ENCODE peak calls at places on chromosomes 1 and 21, in five cellular contexts. I, J, G, P and Z are unnamed samples.

GRCh38 chr1:201982923-201983805 is 716 bp downstream of the RNPEP start:
- DNase-seq in G (peak), J (peak), P (peak), I (peak), Z (peak)

GRCh38 chr21:17925000-17925610 is 105.9 kb upstream of the C21orf91 start:
- DNase-seq in I (peak), P (peak), G (no peak), J (no peak), Z (peak)

GRCh38 chr1:178937770-178938169 is 66.9 kb upstream of the ANGPTL1 start:
- DNase-seq in I (no peak), J (peak), P (no peak), G (no peak), Z (no peak)

GRCh38 chr1:156926175-156926574 is 5.7 kb downstream of the LRRC71 start:
- DNase-seq in J (no peak), P (peak), G (peak), I (peak), Z (no peak)

GRCh38 chr1:202159534-202160371 is 649 bp downstream of the PTPN7 start:
- DNase-seq in G (no peak), J (no peak), I (no peak), P (no peak), Z (peak)

GRCh38 chr1:152870831-152871730 is 7.0 kb upstream of the SMCP start:
- DNase-seq in G (no peak), J (no peak), I (peak), P (no peak), Z (peak)

GRCh38 chr1:236066828-236067386 is 2.0 kb upstream of the NID1 start:
- DNase-seq in J (no peak), I (no peak), P (peak), G (peak), Z (peak)

GRCh38 chr1:108560430-108561144 is 687 bp downstream of the EEIG2 start:
- DNase-seq in P (peak), J (peak), I (peak), G (peak), Z (peak)

GRCh38 chr1:232223309-232223708 is 406.6 kb downstream of the SIPA1L2 start:
- DNase-seq in G (no peak), J (no peak), I (no peak), P (no peak), Z (no peak)

GRCh38 chr1:25683731-25684130 is 67.1 kb downstream of the MAN1C1 start:
- DNase-seq in J (no peak), P (no peak), G (no peak), I (no peak), Z (no peak)

GRCh38 chr1:66350001-66350547 is 183.9 kb upstream of the SGIP1 start:
- DNase-seq in I (peak), J (no peak), P (peak), G (peak), Z (peak)

GRCh38 chr1:163650624-163651023 is 328.9 kb downstream of the NUF2 start:
- DNase-seq in G (no peak), I (no peak), P (no peak), J (no peak), Z (no peak)

GRCh38 chr1:204703826-204704612 is 18.5 kb upstream of the LRRN2 start:
- DNase-seq in J (no peak), P (no peak), I (no peak), G (no peak), Z (no peak)

DNA sequence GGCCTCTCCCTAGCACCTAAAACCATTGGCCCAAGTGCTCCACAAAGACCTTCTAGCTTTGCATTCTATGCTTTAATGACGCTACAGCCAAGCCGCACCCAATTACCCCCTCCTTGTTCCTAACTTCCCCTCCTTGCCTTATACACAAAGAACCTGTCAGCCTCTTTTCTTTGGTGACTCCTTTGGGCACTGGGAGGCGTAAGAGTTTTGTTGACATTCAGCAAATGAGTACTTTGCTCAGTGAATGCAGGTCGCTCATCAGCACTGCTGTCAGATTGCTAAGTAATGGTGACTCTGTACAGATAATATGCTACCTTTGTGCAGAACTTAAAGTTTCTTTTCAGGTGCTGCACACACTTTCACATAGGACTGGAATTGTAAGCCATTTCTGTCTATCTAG is 187.6 kb upstream of the FAM78B start:
- DNase-seq in P (no peak), G (no peak), J (no peak), I (no peak), Z (no peak)
- TF ChIP-seq CTCF in P (no peak), G (no peak), J (no peak), I (no peak), Z (no peak)

DNA sequence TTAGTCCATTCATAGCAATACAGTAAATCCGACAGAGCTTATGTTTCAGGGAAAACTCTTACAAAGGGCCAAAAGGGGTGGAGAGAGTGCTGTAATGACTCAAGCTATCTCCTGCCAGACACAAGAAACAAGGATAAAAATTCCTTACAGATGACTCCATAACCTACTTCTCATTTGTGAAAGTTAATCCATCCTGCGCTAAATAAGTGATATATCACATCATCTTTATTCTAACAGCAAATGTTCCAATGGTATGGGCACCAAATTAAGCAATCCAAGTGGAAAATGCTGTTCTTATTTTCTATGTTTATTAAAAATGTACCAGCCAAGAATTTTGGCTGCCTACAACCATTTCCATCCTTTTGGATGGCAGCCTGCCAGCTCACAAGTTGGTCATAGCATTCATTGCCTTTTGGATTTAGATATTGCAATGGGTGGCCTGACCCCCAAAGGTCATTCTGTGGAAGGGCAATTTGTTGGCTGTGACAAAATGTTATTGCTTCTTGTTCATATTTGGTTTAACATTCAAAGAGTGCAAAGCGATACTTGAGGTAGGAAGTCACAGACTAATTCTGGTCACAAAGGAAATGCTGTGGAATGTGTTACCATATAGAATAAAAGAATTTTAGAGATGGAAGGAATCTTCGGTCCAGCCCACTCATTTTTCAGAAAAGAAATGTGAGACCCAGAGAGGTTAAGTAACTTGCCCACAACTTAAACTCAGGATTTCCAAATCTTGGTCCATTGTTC is 2.8 kb upstream of the ENAH start:
- DNase-seq in I (peak), G (no peak), P (peak), J (peak), Z (peak)
- TF ChIP-seq CTCF in I (no peak), G (no peak), P (no peak), J (no peak), Z (peak)

GRCh38 chr1:161182214-161182613 is 4.9 kb upstream of the B4GALT3 start:
- DNase-seq in G (no peak), J (peak), P (peak), I (peak), Z (peak)

GRCh38 chr1:161177112-161177935 is at the start of gene B4GALT3:
- DNase-seq in G (peak), P (peak), I (peak), J (peak), Z (peak)

GRCh38 chr1:161177936-161178244 is 583 bp upstream of the B4GALT3 start:
- DNase-seq in J (no peak), I (no peak), G (no peak), P (no peak), Z (no peak)

GRCh38 chr1:161179698-161180097 is 2.4 kb upstream of the B4GALT3 start:
- DNase-seq in I (no peak), P (no peak), J (no peak), G (no peak), Z (no peak)

DNA sequence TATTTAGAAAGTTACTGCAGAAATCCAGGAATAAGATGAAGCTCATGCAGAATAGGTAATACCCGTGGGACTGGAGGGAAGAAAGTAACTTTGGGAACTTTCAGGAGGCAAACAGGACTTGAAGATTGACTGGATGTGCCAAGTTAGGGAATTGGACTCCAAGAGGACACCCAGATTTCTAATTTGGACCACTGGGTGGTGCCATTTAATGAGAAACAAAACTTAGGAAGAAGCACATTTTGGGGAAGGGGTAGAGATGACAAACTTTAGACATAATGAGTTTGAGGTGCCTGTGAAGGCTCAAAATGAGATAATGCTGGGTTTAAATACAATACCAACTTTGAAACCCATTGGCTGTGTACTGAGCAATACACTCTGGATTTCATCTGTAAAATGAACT is 3.3 kb upstream of the B4GALT3 start:
- DNase-seq in G (no peak), I (peak), P (peak), J (no peak), Z (peak)
- TF ChIP-seq CTCF in G (no peak), I (peak), P (peak), J (no peak), Z (peak)

GRCh38 chr21:36973986-36974850 is 7.7 kb upstream of the HLCS start:
- DNase-seq in G (no peak), I (no peak), P (no peak), J (no peak), Z (peak)

GRCh38 chr21:36976228-36976627 is 9.8 kb upstream of the HLCS start:
- DNase-seq in P (no peak), I (no peak), G (no peak), J (no peak), Z (no peak)

GRCh38 chr21:36974851-36975192 is 8.4 kb upstream of the HLCS start:
- DNase-seq in G (no peak), P (no peak), I (no peak), J (no peak), Z (no peak)

GRCh38 chr21:36980280-36981048 is 14.0 kb upstream of the HLCS start:
- DNase-seq in G (peak), P (no peak), I (peak), J (peak), Z (no peak)

DNA sequence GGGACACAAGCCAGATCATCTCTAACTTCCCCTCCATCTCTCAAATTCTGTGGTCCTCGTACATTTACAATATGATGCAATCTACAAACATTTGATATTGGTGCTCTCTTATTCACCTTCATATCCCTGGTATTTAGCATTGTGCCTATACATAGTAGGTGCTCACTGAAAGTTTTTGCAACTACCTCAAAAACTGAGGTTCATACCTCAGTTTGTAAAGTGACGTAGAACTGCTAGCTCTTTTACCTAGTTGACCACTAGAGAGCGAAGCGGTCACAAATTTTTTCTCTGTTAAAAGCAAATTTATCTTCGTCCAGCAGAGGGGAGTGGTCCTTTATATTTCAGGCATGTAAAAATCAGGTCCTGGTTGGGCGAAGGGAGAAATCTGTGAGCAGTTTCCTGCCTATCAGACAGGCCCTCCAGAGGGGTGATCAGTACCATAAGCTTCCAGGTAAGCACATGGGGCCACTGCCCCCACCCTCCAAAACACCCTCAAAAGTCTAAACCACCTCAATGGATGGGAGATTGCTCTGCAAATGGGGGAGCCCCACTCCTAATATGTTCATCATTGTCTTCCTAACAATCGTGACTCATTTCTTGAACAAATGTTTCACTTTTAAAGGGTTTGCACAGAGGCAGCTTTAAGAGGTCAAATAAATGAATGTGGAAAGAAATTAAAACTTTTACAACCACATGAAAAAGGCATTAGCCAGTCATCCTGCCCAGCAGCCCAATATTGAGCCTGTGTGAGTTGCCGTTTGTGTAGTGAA is 10.6 kb upstream of the HLCS start:
- DNase-seq in J (no peak), P (peak), I (peak), G (no peak), Z (peak)
- TF ChIP-seq CTCF in J (peak), P (peak), I (peak), G (peak), Z (peak)